ENCODE peak calls at places on chromosomes 12 and 14, in ten cellular contexts. One of them, this sample, is unnamed.

GRCh38 chr14:103561381-103562134 is 899 bp downstream of the BAG5 start:
- DNase-seq in heart right ventricle: peak; percentile 71
- DNase-seq in OCI-LY7: peak; percentile 68
- DNase-seq in heart left ventricle: peak; percentile 64
- DNase-seq in cardiac muscle cell: peak; percentile 61
- DNase-seq in Caco-2: peak; percentile 46
- DNase-seq in cardiac fibroblast: peak; percentile 63
- DNase-seq in breast epithelium: no peak
- DNase-seq in lower leg skin: peak; percentile 90
- DNase-seq in AG04450: no peak
- DNase-seq in this sample: peak; percentile 63

GRCh38 chr14:99190696-99191662 is 81.0 kb downstream of the BCL11B start:
- DNase-seq in Caco-2: no peak
- DNase-seq in lower leg skin: no peak
- DNase-seq in heart left ventricle: no peak
- DNase-seq in cardiac muscle cell: no peak
- DNase-seq in heart right ventricle: no peak
- DNase-seq in AG04450: no peak
- DNase-seq in OCI-LY7: no peak
- DNase-seq in breast epithelium: no peak
- DNase-seq in cardiac fibroblast: no peak
- DNase-seq in this sample: no peak

GRCh38 chr12:29726321-29726692 is 57.4 kb downstream of the TMTC1 start:
- DNase-seq in cardiac fibroblast: peak; percentile 86
- DNase-seq in breast epithelium: no peak
- DNase-seq in heart right ventricle: peak; percentile 26
- DNase-seq in AG04450: no peak
- DNase-seq in cardiac muscle cell: no peak
- DNase-seq in lower leg skin: no peak
- DNase-seq in Caco-2: no peak
- DNase-seq in OCI-LY7: no peak
- DNase-seq in heart left ventricle: no peak
- DNase-seq in this sample: no peak

GRCh38 chr12:2372735-2373134 is 319.9 kb downstream of the CACNA1C start:
- DNase-seq in lower leg skin: no peak
- DNase-seq in Caco-2: no peak
- DNase-seq in cardiac fibroblast: no peak
- DNase-seq in breast epithelium: no peak
- DNase-seq in cardiac muscle cell: no peak
- DNase-seq in heart left ventricle: no peak
- DNase-seq in AG04450: no peak
- DNase-seq in OCI-LY7: no peak
- DNase-seq in heart right ventricle: peak; percentile 56
- DNase-seq in this sample: no peak

GRCh38 chr12:43758247-43758727 is 303 bp downstream of the PUS7L start:
- DNase-seq in cardiac fibroblast: peak; percentile 43
- DNase-seq in heart left ventricle: peak; percentile 45
- DNase-seq in breast epithelium: peak; percentile 51
- DNase-seq in heart right ventricle: no peak
- DNase-seq in AG04450: no peak
- DNase-seq in OCI-LY7: no peak
- DNase-seq in lower leg skin: no peak
- DNase-seq in Caco-2: peak; percentile 65
- DNase-seq in cardiac muscle cell: no peak
- DNase-seq in this sample: peak; percentile 56

GRCh38 chr12:16583991-16584745 is 21.8 kb downstream of the LMO3 start:
- DNase-seq in lower leg skin: no peak
- DNase-seq in cardiac muscle cell: no peak
- DNase-seq in heart right ventricle: no peak
- DNase-seq in breast epithelium: no peak
- DNase-seq in cardiac fibroblast: peak; percentile 65
- DNase-seq in Caco-2: no peak
- DNase-seq in AG04450: no peak
- DNase-seq in OCI-LY7: no peak
- DNase-seq in heart left ventricle: no peak
- DNase-seq in this sample: peak; percentile 93

GRCh38 chr14:54715244-54715643 is 148.3 kb downstream of the SAMD4A start:
- DNase-seq in breast epithelium: no peak
- DNase-seq in lower leg skin: no peak
- DNase-seq in cardiac fibroblast: peak; percentile 56
- DNase-seq in cardiac muscle cell: no peak
- DNase-seq in heart left ventricle: no peak
- DNase-seq in heart right ventricle: no peak
- DNase-seq in Caco-2: no peak
- DNase-seq in AG04450: no peak
- DNase-seq in OCI-LY7: no peak
- DNase-seq in this sample: peak; percentile 52

GRCh38 chr12:94429633-94430032 is 30.0 kb downstream of the CEP83 start:
- DNase-seq in lower leg skin: no peak
- DNase-seq in breast epithelium: no peak
- DNase-seq in Caco-2: no peak
- DNase-seq in cardiac muscle cell: no peak
- DNase-seq in AG04450: no peak
- DNase-seq in OCI-LY7: no peak
- DNase-seq in heart left ventricle: no peak
- DNase-seq in heart right ventricle: no peak
- DNase-seq in cardiac fibroblast: peak; percentile 6
- DNase-seq in this sample: no peak

GRCh38 chr12:95803817-95804216 is 13.3 kb upstream of the NTN4 start:
- DNase-seq in cardiac muscle cell: no peak
- DNase-seq in Caco-2: no peak
- DNase-seq in cardiac fibroblast: no peak
- DNase-seq in OCI-LY7: no peak
- DNase-seq in breast epithelium: no peak
- DNase-seq in AG04450: no peak
- DNase-seq in heart left ventricle: no peak
- DNase-seq in heart right ventricle: no peak
- DNase-seq in lower leg skin: no peak
- DNase-seq in this sample: no peak

GRCh38 chr12:95808146-95808545 is 17.6 kb upstream of the NTN4 start:
- DNase-seq in breast epithelium: no peak
- DNase-seq in cardiac muscle cell: no peak
- DNase-seq in heart left ventricle: no peak
- DNase-seq in AG04450: no peak
- DNase-seq in heart right ventricle: no peak
- DNase-seq in cardiac fibroblast: peak; percentile 60
- DNase-seq in lower leg skin: no peak
- DNase-seq in OCI-LY7: no peak
- DNase-seq in Caco-2: no peak
- DNase-seq in this sample: no peak

GRCh38 chr12:95805864-95806669 is 15.5 kb upstream of the NTN4 start:
- DNase-seq in cardiac fibroblast: peak; percentile 99
- DNase-seq in AG04450: peak; percentile 87
- DNase-seq in lower leg skin: no peak
- DNase-seq in heart left ventricle: no peak
- DNase-seq in Caco-2: no peak
- DNase-seq in breast epithelium: no peak
- DNase-seq in OCI-LY7: no peak
- DNase-seq in cardiac muscle cell: no peak
- DNase-seq in heart right ventricle: no peak
- DNase-seq in this sample: peak; percentile 99

GRCh38 chr12:95804296-95804695 is 13.7 kb upstream of the NTN4 start:
- DNase-seq in heart right ventricle: no peak
- DNase-seq in cardiac muscle cell: no peak
- DNase-seq in lower leg skin: no peak
- DNase-seq in Caco-2: no peak
- DNase-seq in cardiac fibroblast: no peak
- DNase-seq in OCI-LY7: no peak
- DNase-seq in heart left ventricle: no peak
- DNase-seq in breast epithelium: no peak
- DNase-seq in AG04450: no peak
- DNase-seq in this sample: no peak

DNA sequence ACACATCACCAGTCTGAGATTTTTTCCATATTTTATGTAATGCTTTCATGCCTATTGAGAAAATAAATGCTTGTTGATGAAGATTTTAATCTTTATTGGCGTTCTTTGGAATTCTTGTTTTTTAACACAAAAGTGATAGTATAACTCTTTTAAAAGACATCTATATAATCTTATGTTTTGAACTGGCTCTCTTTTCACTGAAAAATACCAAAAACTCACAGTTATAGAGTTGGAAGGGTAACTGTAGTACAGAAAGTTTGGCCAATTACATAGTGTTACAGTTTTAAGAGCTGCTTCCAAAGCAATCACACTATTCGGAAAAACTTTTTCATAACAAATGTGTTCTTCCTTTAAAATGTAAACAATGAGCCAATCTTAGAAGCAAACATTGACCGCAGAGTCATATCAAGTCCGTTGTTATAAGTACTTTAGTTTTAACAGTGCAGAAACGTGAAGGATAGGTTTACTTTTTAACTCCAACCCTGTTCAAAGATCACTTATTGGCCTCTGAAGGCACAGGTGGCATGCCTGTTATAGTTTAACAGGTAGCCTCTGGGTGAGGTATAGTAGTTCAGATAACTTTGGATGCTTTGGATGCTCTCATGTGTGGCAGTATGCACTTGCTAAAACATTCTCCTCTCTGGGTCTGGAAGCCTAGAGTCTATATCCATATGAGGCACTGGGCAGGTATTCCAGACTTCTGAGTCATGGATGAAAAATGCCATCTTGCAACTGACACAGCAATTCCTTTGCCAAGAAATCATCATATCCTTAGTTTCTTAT is 12.1 kb upstream of the NTN4 start:
- DNase-seq in breast epithelium: no peak
- DNase-seq in cardiac muscle cell: no peak
- DNase-seq in heart right ventricle: no peak
- DNase-seq in AG04450: peak; percentile 65
- DNase-seq in lower leg skin: no peak
- DNase-seq in Caco-2: peak; percentile 78
- DNase-seq in heart left ventricle: no peak
- DNase-seq in OCI-LY7: no peak
- DNase-seq in cardiac fibroblast: peak; percentile 97
- DNase-seq in this sample: peak; percentile 97
- H3K4me3 ChIP-seq in breast epithelium: no peak overlapping the region
- H3K4me3 ChIP-seq in cardiac muscle cell: no peak overlapping the region
- H3K4me3 ChIP-seq in heart right ventricle: no peak overlapping the region
- H3K4me3 ChIP-seq in AG04450: no peak overlapping the region
- H3K4me3 ChIP-seq in lower leg skin: no peak overlapping the region
- H3K4me3 ChIP-seq in Caco-2: no peak overlapping the region
- H3K4me3 ChIP-seq in heart left ventricle: no peak overlapping the region
- H3K4me3 ChIP-seq in OCI-LY7: no peak overlapping the region
- H3K4me3 ChIP-seq in cardiac fibroblast: no peak overlapping the region
- H3K4me3 ChIP-seq in this sample: no peak overlapping the region

DNA sequence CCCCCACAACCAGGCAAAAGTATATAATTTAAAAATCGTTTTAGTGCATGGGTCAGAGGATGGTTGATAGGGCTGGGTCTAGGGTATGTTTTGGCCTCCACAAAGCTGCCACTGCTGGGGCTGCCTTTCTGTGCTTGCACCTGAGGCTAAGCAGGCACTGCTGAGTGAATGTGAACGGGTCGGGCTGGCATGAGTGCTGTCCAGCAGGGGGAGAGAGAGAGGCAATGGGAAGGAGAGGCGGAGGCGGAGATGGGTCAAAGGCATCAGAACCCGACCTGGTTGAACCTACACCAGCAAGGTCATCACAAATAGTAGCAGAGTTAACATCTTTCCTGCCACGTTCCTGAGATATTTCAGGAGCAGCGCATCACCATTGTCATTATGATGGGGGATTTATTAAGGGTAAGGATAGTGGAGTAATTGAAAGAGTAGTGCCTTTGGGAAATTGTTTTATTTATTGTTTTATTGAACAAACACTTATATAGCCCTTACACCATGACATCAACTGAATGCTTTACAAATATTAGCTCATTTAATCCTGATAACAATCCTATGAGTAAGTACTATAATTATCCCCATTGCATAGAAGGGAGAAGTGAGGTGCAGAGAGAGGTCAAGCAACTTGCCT is 5.8 kb upstream of the NRXN3 start:
- DNase-seq in lower leg skin: no peak
- DNase-seq in cardiac muscle cell: peak; percentile 74
- DNase-seq in heart left ventricle: no peak
- DNase-seq in heart right ventricle: peak; percentile 8
- DNase-seq in cardiac fibroblast: no peak
- DNase-seq in breast epithelium: no peak
- DNase-seq in AG04450: no peak
- DNase-seq in OCI-LY7: peak; percentile 7
- DNase-seq in Caco-2: peak; percentile 59
- DNase-seq in this sample: peak; percentile 50
- TF ChIP-seq CTCF in lower leg skin: no peak
- TF ChIP-seq CTCF in cardiac muscle cell: peak; percentile 32
- TF ChIP-seq CTCF in heart left ventricle: peak; percentile 19
- TF ChIP-seq CTCF in heart right ventricle: peak; percentile 49
- TF ChIP-seq CTCF in cardiac fibroblast: peak; percentile 19
- TF ChIP-seq CTCF in breast epithelium: no peak
- TF ChIP-seq CTCF in AG04450: no peak
- TF ChIP-seq CTCF in OCI-LY7: peak; percentile 69
- TF ChIP-seq CTCF in Caco-2: peak; percentile 57
- TF ChIP-seq CTCF in this sample: peak; percentile 67

GRCh38 chr12:116265361-116266128 is 11.9 kb downstream of the MED13L start:
- DNase-seq in heart left ventricle: no peak
- DNase-seq in lower leg skin: no peak
- DNase-seq in heart right ventricle: no peak
- DNase-seq in AG04450: no peak
- DNase-seq in Caco-2: no peak
- DNase-seq in cardiac fibroblast: peak; percentile 40
- DNase-seq in cardiac muscle cell: no peak
- DNase-seq in breast epithelium: no peak
- DNase-seq in OCI-LY7: no peak
- DNase-seq in this sample: peak; percentile 29

GRCh38 chr12:116266631-116267349 is 10.7 kb downstream of the MED13L start:
- DNase-seq in heart right ventricle: no peak
- DNase-seq in AG04450: no peak
- DNase-seq in cardiac fibroblast: peak; percentile 48
- DNase-seq in heart left ventricle: no peak
- DNase-seq in breast epithelium: no peak
- DNase-seq in OCI-LY7: no peak
- DNase-seq in Caco-2: no peak
- DNase-seq in cardiac muscle cell: no peak
- DNase-seq in lower leg skin: no peak
- DNase-seq in this sample: peak; percentile 54

GRCh38 chr12:116264525-116265070 is 12.9 kb downstream of the MED13L start:
- DNase-seq in heart left ventricle: no peak
- DNase-seq in cardiac fibroblast: no peak
- DNase-seq in cardiac muscle cell: no peak
- DNase-seq in heart right ventricle: no peak
- DNase-seq in OCI-LY7: no peak
- DNase-seq in Caco-2: no peak
- DNase-seq in AG04450: no peak
- DNase-seq in breast epithelium: no peak
- DNase-seq in lower leg skin: no peak
- DNase-seq in this sample: no peak

GRCh38 chr12:116267948-116268347 is 9.5 kb downstream of the MED13L start:
- DNase-seq in heart left ventricle: no peak
- DNase-seq in OCI-LY7: no peak
- DNase-seq in AG04450: no peak
- DNase-seq in heart right ventricle: no peak
- DNase-seq in lower leg skin: no peak
- DNase-seq in Caco-2: no peak
- DNase-seq in breast epithelium: no peak
- DNase-seq in cardiac muscle cell: no peak
- DNase-seq in cardiac fibroblast: no peak
- DNase-seq in this sample: no peak

DNA sequence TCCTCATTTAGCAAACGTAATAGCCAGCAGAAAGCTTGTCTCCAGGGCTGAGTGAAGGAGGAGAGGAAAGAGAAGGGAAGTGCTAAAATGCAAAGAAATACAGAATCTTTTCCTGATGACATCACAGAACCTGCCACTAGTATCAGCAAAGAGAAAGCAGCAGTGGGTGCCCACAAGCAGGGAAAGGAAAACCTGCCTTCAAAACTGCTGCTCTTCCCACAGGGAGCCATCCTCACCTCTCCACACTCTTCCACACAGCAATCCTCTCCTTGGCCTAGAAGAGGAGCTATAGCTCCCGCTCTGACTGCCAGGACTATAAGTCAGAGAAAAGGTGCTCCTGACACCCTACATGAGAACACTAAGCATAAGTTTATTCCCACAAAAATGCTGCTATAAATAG is 11.3 kb downstream of the MED13L start:
- DNase-seq in heart right ventricle: no peak
- DNase-seq in heart left ventricle: no peak
- DNase-seq in cardiac fibroblast: peak; percentile 26
- DNase-seq in Caco-2: no peak
- DNase-seq in OCI-LY7: no peak
- DNase-seq in breast epithelium: no peak
- DNase-seq in cardiac muscle cell: peak; percentile 45
- DNase-seq in AG04450: no peak
- DNase-seq in lower leg skin: no peak
- DNase-seq in this sample: peak; percentile 51
- H3K4me3 ChIP-seq in heart right ventricle: no peak overlapping the region
- H3K4me3 ChIP-seq in heart left ventricle: no peak overlapping the region
- H3K4me3 ChIP-seq in cardiac fibroblast: no peak overlapping the region
- H3K4me3 ChIP-seq in Caco-2: no peak overlapping the region
- H3K4me3 ChIP-seq in OCI-LY7: no peak overlapping the region
- H3K4me3 ChIP-seq in breast epithelium: no peak overlapping the region
- H3K4me3 ChIP-seq in cardiac muscle cell: no peak overlapping the region
- H3K4me3 ChIP-seq in AG04450: no peak overlapping the region
- H3K4me3 ChIP-seq in lower leg skin: no peak overlapping the region
- H3K4me3 ChIP-seq in this sample: no peak overlapping the region

DNA sequence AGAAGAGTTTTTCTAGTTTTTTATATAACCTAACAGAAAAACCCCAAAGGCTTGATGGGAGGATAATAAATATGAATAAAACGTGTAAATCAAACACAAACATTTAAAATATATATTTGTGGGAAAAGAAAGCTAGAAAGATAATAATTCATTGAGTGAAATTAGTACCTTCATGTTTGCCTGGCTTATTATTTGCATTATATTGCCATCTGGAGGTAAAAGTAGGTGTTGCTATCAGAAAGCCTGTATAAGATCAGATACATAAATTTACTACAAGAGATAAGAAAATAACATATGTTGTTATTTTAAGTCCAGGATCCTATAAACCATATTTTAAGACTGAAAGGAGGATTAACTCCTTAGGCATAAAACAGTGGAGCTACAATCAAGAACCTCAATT is 77.7 kb downstream of the NTS start:
- DNase-seq in heart right ventricle: no peak
- DNase-seq in OCI-LY7: no peak
- DNase-seq in Caco-2: peak; percentile 5
- DNase-seq in cardiac fibroblast: peak; percentile 20
- DNase-seq in cardiac muscle cell: no peak
- DNase-seq in lower leg skin: no peak
- DNase-seq in heart left ventricle: no peak
- DNase-seq in AG04450: no peak
- DNase-seq in breast epithelium: no peak
- DNase-seq in this sample: peak; percentile 36
- TF ChIP-seq CTCF in heart right ventricle: no peak
- TF ChIP-seq CTCF in OCI-LY7: peak; percentile 68
- TF ChIP-seq CTCF in Caco-2: peak; percentile 37
- TF ChIP-seq CTCF in cardiac fibroblast: peak; percentile 31
- TF ChIP-seq CTCF in cardiac muscle cell: peak; percentile 43
- TF ChIP-seq CTCF in lower leg skin: no peak
- TF ChIP-seq CTCF in heart left ventricle: peak; percentile 14
- TF ChIP-seq CTCF in AG04450: peak; percentile 49
- TF ChIP-seq CTCF in breast epithelium: no peak
- TF ChIP-seq CTCF in this sample: peak; percentile 44